ENCODE peak calls at places on chromosome 18, in four cellular contexts. H is tibial nerve, K is PC-3, W is aorta. L is an unnamed sample.
A peak's percentile ranks its signal among the peaks of the same experiment; 100 is the strongest.

GRCh38 chr18:42929857-42930256 is 185.6 kb downstream of the RIT2 start:
- DNase-seq in K (no peak), H (no peak), W (no peak), L (no peak)

GRCh38 chr18:32884543-32884942 is 111.7 kb upstream of the KLHL14 start:
- DNase-seq in K (no peak), H (no peak), W (no peak), L (no peak)

GRCh38 chr18:56841836-56842235 is 190.7 kb downstream of the WDR7 start:
- DNase-seq in K (no peak), H (no peak), W (no peak), L (no peak)

GRCh38 chr18:7116001-7116831 is 1.4 kb downstream of the LAMA1 start:
- DNase-seq in H (no peak), K (no peak), W (no peak), L (no peak)

GRCh38 chr18:59129964-59130703 is 9.6 kb upstream of the SEC11C start:
- DNase-seq in K (no peak), H (no peak), W (no peak), L (no peak)

GRCh38 chr18:58452392-58453166 is 176.3 kb downstream of the ALPK2 start:
- DNase-seq in H (no peak), W (no peak), K (no peak), L (no peak)

GRCh38 chr18:46158498-46158897 is 54.3 kb downstream of the HAUS1 start:
- DNase-seq in W (no peak), K (peak; percentile 17), H (no peak), L (no peak)

GRCh38 chr18:9469700-9470099 is 5.6 kb upstream of the RALBP1 start:
- DNase-seq in W (no peak), K (no peak), H (no peak), L (no peak)

GRCh38 chr18:8260847-8261246 is 348.4 kb upstream of the RAB12 start:
- DNase-seq in K (no peak), H (no peak), W (no peak), L (peak; percentile 45)

GRCh38 chr18:12236934-12237832 is 17.0 kb upstream of the CIDEA start:
- DNase-seq in W (peak; percentile 86), K (peak; percentile 76), H (peak; percentile 65), L (peak; percentile 65)

GRCh38 chr18:58784601-58785137 is 80.0 kb upstream of the ZNF532 start:
- DNase-seq in H (no peak), W (peak; percentile 83), K (peak; percentile 50), L (no peak)

GRCh38 chr18:67359868-67360838 is 156.4 kb downstream of the DSEL start:
- DNase-seq in W (peak; percentile 64), H (peak; percentile 16), K (peak; percentile 93), L (no peak)

GRCh38 chr18:62183578-62184195 is 3.2 kb downstream of the PIGN start:
- DNase-seq in H (no peak), K (peak; percentile 83), W (no peak), L (no peak)

GRCh38 chr18:62863629-62864028 is 148.3 kb downstream of the PHLPP1 start:
- DNase-seq in H (no peak), W (no peak), K (peak; percentile 93), L (no peak)

GRCh38 chr18:22871809-22872525 is 61.2 kb upstream of the RBBP8 start:
- DNase-seq in H (no peak), W (no peak), K (no peak), L (no peak)

GRCh38 chr18:56235061-56235772 is 403.2 kb downstream of the TXNL1 start:
- DNase-seq in K (no peak), W (no peak), H (no peak), L (no peak)

GRCh38 chr18:56217406-56217805 is 421.0 kb downstream of the TXNL1 start:
- DNase-seq in H (no peak), W (no peak), K (no peak), L (no peak)

GRCh38 chr18:47113796-47114540 is 36.3 kb downstream of the HDHD2 start:
- DNase-seq in K (no peak), W (no peak), H (no peak), L (no peak)

GRCh38 chr18:3852321-3852720 is 402.3 kb downstream of the TGIF1 start:
- DNase-seq in K (no peak), H (no peak), W (no peak), L (no peak)

GRCh38 chr18:22346968-22347611 is 70.6 kb downstream of the CTAGE1 start:
- DNase-seq in K (no peak), W (peak; percentile 79), H (no peak), L (no peak)

GRCh38 chr18:63980027-63980426 is 10.1 kb downstream of the SERPINB8 start:
- DNase-seq in W (no peak), K (no peak), H (no peak), L (no peak)

GRCh38 chr18:50069422-50069821 is 125.5 kb downstream of the MYO5B start:
- DNase-seq in K (no peak), H (no peak), W (no peak), L (no peak)

GRCh38 chr18:49788327-49788908 is 24.9 kb downstream of the ACAA2 start:
- DNase-seq in W (no peak), K (peak; percentile 14), H (no peak), L (no peak)

GRCh38 chr18:12296457-12296856 is 11.6 kb upstream of the TUBB6 start:
- DNase-seq in H (no peak), W (no peak), K (peak; percentile 12), L (no peak)

GRCh38 chr18:42730272-42730671 is 385.2 kb downstream of the RIT2 start:
- DNase-seq in W (no peak), K (no peak), H (no peak), L (no peak)

GRCh38 chr18:69257861-69258458 is 142.7 kb upstream of the DOK6 start:
- DNase-seq in H (no peak), W (no peak), K (peak; percentile 28), L (no peak)

GRCh38 chr18:68532328-68532885 is 182.5 kb downstream of the TMX3 start:
- DNase-seq in K (no peak), W (no peak), H (no peak), L (no peak)

GRCh38 chr18:37254973-37255372 is 310.6 kb downstream of the CELF4 start:
- DNase-seq in H (no peak), W (no peak), K (no peak), L (no peak)

GRCh38 chr18:63379639-63379962 is 12.6 kb upstream of the KDSR start:
- DNase-seq in K (no peak), H (no peak), W (no peak), L (no peak)

GRCh38 chr18:9017170-9017899 is 85.2 kb upstream of the NDUFV2 start:
- DNase-seq in K (peak; percentile 97), W (peak; percentile 90), H (peak; percentile 44), L (peak; percentile 34)

GRCh38 chr18:71784777-71785176 is 759.4 kb downstream of the CBLN2 start:
- DNase-seq in W (no peak), K (peak; percentile 46), H (no peak), L (no peak)

GRCh38 chr18:22412502-22412901 is 5.2 kb downstream of the CTAGE1 start:
- DNase-seq in K (no peak), H (no peak), W (no peak), L (no peak)

GRCh38 chr18:72544092-72544886 is at the start of gene CBLN2:
- DNase-seq in W (no peak), H (no peak), K (peak; percentile 75), L (peak; percentile 37)

GRCh38 chr18:48134609-48135008 is 204.2 kb upstream of the SMAD2 start:
- DNase-seq in W (no peak), K (no peak), H (no peak), L (no peak)

GRCh38 chr18:59546164-59546563 is 151.1 kb downstream of the CCBE1 start:
- DNase-seq in K (no peak), H (no peak), W (no peak), L (no peak)

GRCh38 chr18:415627-416612 is 84.6 kb downstream of the COLEC12 start:
- DNase-seq in H (no peak), K (peak; percentile 58), W (no peak), L (no peak)

GRCh38 chr18:79738041-79738461 is 58.4 kb downstream of the CTDP1 start:
- DNase-seq in K (no peak), H (no peak), W (peak; percentile 26), L (no peak)

GRCh38 chr18:33812186-33812585 is 234.2 kb downstream of the ASXL3 start:
- DNase-seq in H (no peak), K (no peak), W (no peak), L (no peak)

DNA sequence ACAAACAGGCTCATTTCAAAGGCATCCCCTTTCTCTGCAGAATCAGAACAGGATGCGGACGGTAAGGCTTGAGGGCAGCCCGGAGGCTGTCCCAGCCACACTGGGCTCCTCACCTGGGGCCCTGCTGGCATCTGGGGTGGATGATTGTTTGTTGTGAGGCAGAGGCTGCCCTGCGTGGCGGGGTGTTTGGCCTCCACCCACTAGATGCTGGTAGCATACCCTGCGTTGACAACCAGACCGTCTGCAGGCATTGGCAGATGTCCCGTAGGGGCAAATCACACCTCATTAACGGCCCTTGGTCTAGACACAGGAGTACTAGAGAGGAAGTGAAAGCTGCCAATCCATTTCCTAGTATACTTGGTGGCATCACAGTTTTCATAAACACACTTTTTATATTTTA is 52.3 kb downstream of the MBP start:
- DNase-seq in H (no peak), W (no peak), K (no peak), L (no peak)
- H3K4me1 ChIP-seq in H (no peaks in the 10 kb centered on the region), W (peaks cover 2% of the 10 kb centered on the region), K (peaks cover 5% of the 10 kb centered on the region), L (peaks cover 48% of the 10 kb centered on the region)

GRCh38 chr18:34834897-34835296 is 124.8 kb downstream of the DTNA start:
- DNase-seq in W (no peak), H (no peak), K (no peak), L (no peak)
- H3K4me1 ChIP-seq in W (peaks cover 8% of the 10 kb centered on the region), H (no peaks in the 10 kb centered on the region), K (no peaks in the 10 kb centered on the region), L (no peaks in the 10 kb centered on the region)

DNA sequence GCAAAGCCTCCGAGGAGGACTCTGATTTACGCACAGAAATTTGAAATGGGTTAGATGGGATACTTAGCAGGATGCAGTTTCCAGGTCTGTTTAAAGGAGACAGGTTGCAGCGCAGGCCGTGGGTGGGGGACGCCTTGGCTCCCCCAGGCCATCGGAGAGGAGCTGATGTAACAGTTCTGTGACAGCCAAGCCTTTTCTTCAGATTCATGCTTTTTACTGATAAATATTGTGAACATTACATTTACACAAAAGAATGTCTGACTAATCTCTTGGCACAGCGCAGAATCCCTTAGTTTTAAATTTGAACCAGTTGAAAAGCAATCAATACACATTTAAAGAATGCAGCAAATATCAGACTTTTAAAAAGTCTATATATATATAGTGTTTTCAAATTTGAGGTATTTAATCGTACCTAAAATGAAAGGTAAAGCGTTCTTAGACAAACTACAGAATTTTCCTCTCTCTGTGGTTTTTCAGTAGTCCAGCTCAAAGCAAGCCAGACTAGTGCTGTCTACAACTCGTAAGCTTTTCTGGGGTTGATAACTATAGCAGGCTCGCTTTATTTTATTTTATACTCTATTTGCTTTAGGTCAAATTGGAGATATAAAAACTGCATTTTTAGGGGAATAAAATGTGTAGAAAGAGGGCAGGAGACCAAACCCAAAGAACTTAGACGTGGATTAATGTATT is 221.9 kb downstream of the PIEZO2 start:
- DNase-seq in K (no peak), H (no peak), W (peak; percentile 48), L (peak; percentile 24)
- H3K4me1 ChIP-seq in K (no peaks in the 10 kb centered on the region), H (no peaks in the 10 kb centered on the region), W (no peaks in the 10 kb centered on the region), L (no peaks in the 10 kb centered on the region)

DNA sequence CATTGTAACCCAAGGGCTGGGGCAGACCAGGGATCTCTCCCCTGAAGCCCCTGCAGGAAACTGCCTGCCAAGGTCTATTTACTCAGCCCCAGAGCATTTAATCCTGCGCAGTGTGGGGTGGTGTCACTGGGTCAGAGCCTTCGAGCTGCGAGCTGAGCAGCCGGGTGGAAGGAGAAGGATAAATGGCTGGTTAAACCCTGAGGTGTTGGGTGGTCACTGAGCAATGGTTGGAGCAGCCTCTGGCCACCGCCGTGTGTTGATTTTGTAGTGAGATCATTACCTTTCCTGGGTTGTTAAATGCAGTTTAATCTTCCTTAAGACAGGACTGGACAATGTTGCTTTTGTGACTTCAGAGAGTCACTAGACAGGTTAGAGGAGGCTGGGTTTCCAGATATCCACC is 98.1 kb downstream of the SETBP1 start:
- DNase-seq in K (no peak), W (no peak), H (no peak), L (no peak)
- H3K4me1 ChIP-seq in K (no peaks in the 10 kb centered on the region), W (no peaks in the 10 kb centered on the region), H (no peaks in the 10 kb centered on the region), L (no peaks in the 10 kb centered on the region)

L was measured in upper lobe of left lung.